ENCODE peak calls at places on chromosome 12, in eight cellular contexts. H, N, O, Y, R, F, Q and B are unnamed samples.

GRCh38 chr12:7039403-7039802 is 21.1 kb upstream of the C1S start:
- DNase-seq in O (no peak), Q (no peak), Y (no peak), N (no peak), F (no peak), R (no peak), H (no peak), B (no peak)

GRCh38 chr12:121765573-121765972 is 27.9 kb downstream of the RHOF start:
- DNase-seq in N (peak), F (no peak), Y (no peak), R (no peak), O (peak), Q (no peak), H (no peak), B (no peak)

GRCh38 chr12:131831021-131831571 is 2.9 kb downstream of the MMP17 start:
- DNase-seq in R (peak), Y (no peak), F (peak), O (peak), N (no peak), H (no peak), Q (peak), B (no peak)

GRCh38 chr12:88142610-88142991 is 494 bp downstream of the TMTC3 start:
- DNase-seq in F (peak), O (no peak), Q (no peak), Y (peak), H (peak), N (no peak), R (peak), B (no peak)

GRCh38 chr12:30974746-30975500 is 48.4 kb downstream of the TSPAN11 start:
- DNase-seq in N (no peak), Y (no peak), R (no peak), Q (no peak), O (no peak), F (no peak), H (no peak), B (no peak)

GRCh38 chr12:65725376-65725775 is 98.9 kb upstream of the HMGA2 start:
- DNase-seq in R (no peak), O (no peak), F (no peak), Y (no peak), N (no peak), H (no peak), Q (no peak), B (no peak)

GRCh38 chr12:59396519-59396918 is 199.3 kb upstream of the SLC16A7 start:
- DNase-seq in Q (no peak), R (no peak), H (no peak), O (no peak), F (no peak), N (no peak), Y (no peak), B (no peak)

GRCh38 chr12:54383041-54383609 is 1.4 kb downstream of the ZNF385A start:
- DNase-seq in N (peak), O (no peak), Y (no peak), H (no peak), R (peak), F (no peak), Q (no peak), B (no peak)

GRCh38 chr12:75656650-75657049 is 145.2 kb upstream of the KRR1 start:
- DNase-seq in R (no peak), F (no peak), H (no peak), O (no peak), Y (no peak), Q (no peak), N (peak), B (no peak)

GRCh38 chr12:94874986-94875312 is 128.5 kb downstream of the NDUFA12 start:
- DNase-seq in H (no peak), Y (no peak), F (no peak), R (no peak), O (no peak), N (no peak), Q (no peak), B (no peak)

GRCh38 chr12:5391638-5392037 is 40.3 kb upstream of the NTF3 start:
- DNase-seq in R (no peak), N (no peak), F (no peak), H (no peak), Q (no peak), Y (no peak), O (no peak), B (no peak)

GRCh38 chr12:112762753-112763152 is 28.8 kb upstream of the RPH3A start:
- DNase-seq in Q (no peak), N (no peak), Y (no peak), F (no peak), R (no peak), O (no peak), H (no peak), B (no peak)

GRCh38 chr12:92574911-92575570 is 127.7 kb upstream of the PLEKHG7 start:
- DNase-seq in N (no peak), Q (no peak), O (no peak), H (no peak), Y (no peak), R (no peak), F (no peak), B (no peak)

GRCh38 chr12:108282160-108282559 is 57.0 kb downstream of the CMKLR1 start:
- DNase-seq in O (no peak), R (no peak), Y (no peak), Q (no peak), F (no peak), H (no peak), N (no peak), B (no peak)

GRCh38 chr12:4290011-4290790 is 16.6 kb downstream of the CCND2 start:
- DNase-seq in O (no peak), Y (no peak), Q (no peak), H (no peak), R (no peak), F (no peak), N (no peak), B (no peak)

GRCh38 chr12:105983622-105984325 is 155.0 kb downstream of the NUAK1 start:
- DNase-seq in H (no peak), O (no peak), N (peak), Y (no peak), R (no peak), Q (no peak), F (no peak), B (no peak)

GRCh38 chr12:49049566-49050224 is 10.9 kb downstream of the KMT2D start:
- DNase-seq in Q (peak), F (no peak), N (peak), O (no peak), R (no peak), H (no peak), Y (no peak), B (no peak)

GRCh38 chr12:53543539-53543938 is 36.3 kb upstream of the NPFF start:
- DNase-seq in N (no peak), Y (peak), O (peak), Q (no peak), H (peak), F (peak), R (peak), B (peak)

GRCh38 chr12:24845615-24846014 is 103.3 kb downstream of the BCAT1 start:
- DNase-seq in Y (no peak), O (no peak), H (no peak), F (no peak), Q (no peak), R (no peak), N (no peak), B (no peak)

GRCh38 chr12:64716839-64717455 is 42.3 kb downstream of the GNS start:
- DNase-seq in Y (no peak), Q (no peak), N (no peak), O (no peak), R (no peak), H (no peak), F (no peak), B (no peak)

GRCh38 chr12:26557326-26557725 is 275.7 kb downstream of the ITPR2 start:
- DNase-seq in R (no peak), N (no peak), Y (no peak), Q (no peak), F (no peak), O (no peak), H (no peak), B (no peak)

GRCh38 chr12:115455268-115455681 is 771.3 kb upstream of the TBX3 start:
- DNase-seq in F (no peak), H (no peak), R (no peak), O (no peak), Y (no peak), Q (no peak), N (no peak), B (no peak)

GRCh38 chr12:41932470-41932991 is 212.1 kb downstream of the GXYLT1 start:
- DNase-seq in O (peak), N (no peak), H (peak), R (peak), Y (peak), F (peak), Q (peak), B (peak)

GRCh38 chr12:57522887-57523705 is 472 bp downstream of the MBD6 start:
- DNase-seq in F (peak), N (no peak), R (peak), Y (peak), Q (no peak), H (no peak), O (no peak), B (no peak)

GRCh38 chr12:129520736-129521135 is 383.1 kb downstream of the TMEM132D start:
- DNase-seq in O (no peak), N (no peak), Q (no peak), H (no peak), Y (no peak), R (no peak), F (no peak), B (no peak)

GRCh38 chr12:5466521-5466960 is 34.6 kb downstream of the NTF3 start:
- DNase-seq in H (no peak), F (no peak), N (no peak), O (no peak), R (no peak), Q (no peak), Y (no peak), B (no peak)

GRCh38 chr12:50103351-50103750 is 457 bp upstream of the GPD1 start:
- DNase-seq in Y (no peak), F (no peak), O (no peak), R (no peak), H (no peak), Q (no peak), N (no peak), B (no peak)

GRCh38 chr12:88185988-88186387 is 43.9 kb downstream of the TMTC3 start:
- DNase-seq in O (no peak), Q (no peak), H (no peak), F (no peak), N (peak), R (no peak), Y (no peak), B (no peak)

GRCh38 chr12:24404086-24404815 is 454.8 kb upstream of the SOX5 start:
- DNase-seq in R (no peak), N (no peak), Q (no peak), H (no peak), Y (no peak), F (no peak), O (no peak), B (no peak)

GRCh38 chr12:88854260-88854659 is 274.0 kb upstream of the KITLG start:
- DNase-seq in Q (no peak), N (peak), R (no peak), H (no peak), O (no peak), F (no peak), Y (no peak), B (no peak)